ENCODE peak calls at places on chromosomes 6 and 20, in four cellular contexts. One of them, this sample, is unnamed.

GRCh38 chr20:1254307-1254706 is 11.8 kb upstream of the SNPH start:
- DNase-seq in choroid plexus epithelial cell: no peak
- DNase-seq in sciatic nerve: no peak
- DNase-seq in mesothelial cell of epicardium: no peak
- DNase-seq in this sample: no peak

GRCh38 chr6:46689657-46690056 is 2.0 kb downstream of the TDRD6 start:
- DNase-seq in choroid plexus epithelial cell: no peak
- DNase-seq in sciatic nerve: no peak
- DNase-seq in mesothelial cell of epicardium: no peak
- DNase-seq in this sample: no peak

GRCh38 chr6:506508-506907 is 115.0 kb downstream of the IRF4 start:
- DNase-seq in choroid plexus epithelial cell: no peak
- DNase-seq in sciatic nerve: no peak
- DNase-seq in mesothelial cell of epicardium: no peak
- DNase-seq in this sample: no peak

GRCh38 chr20:25320035-25320800 is 70.4 kb downstream of the ABHD12 start:
- DNase-seq in choroid plexus epithelial cell: no peak
- DNase-seq in sciatic nerve: peak
- DNase-seq in mesothelial cell of epicardium: peak
- DNase-seq in this sample: peak

GRCh38 chr20:37193226-37193625 is 13.9 kb upstream of the MROH8 start:
- DNase-seq in choroid plexus epithelial cell: no peak
- DNase-seq in sciatic nerve: peak
- DNase-seq in mesothelial cell of epicardium: no peak
- DNase-seq in this sample: no peak

GRCh38 chr20:41308290-41308691 is 9.2 kb downstream of the ZHX3 start:
- DNase-seq in choroid plexus epithelial cell: peak
- DNase-seq in sciatic nerve: no peak
- DNase-seq in mesothelial cell of epicardium: no peak
- DNase-seq in this sample: no peak

GRCh38 chr20:47662483-47663353 is 122.6 kb downstream of the SULF2 start:
- DNase-seq in choroid plexus epithelial cell: no peak
- DNase-seq in sciatic nerve: no peak
- DNase-seq in mesothelial cell of epicardium: no peak
- DNase-seq in this sample: no peak

GRCh38 chr6:24517659-24518538 is 23.1 kb downstream of the ALDH5A1 start:
- DNase-seq in choroid plexus epithelial cell: no peak
- DNase-seq in sciatic nerve: no peak
- DNase-seq in mesothelial cell of epicardium: no peak
- DNase-seq in this sample: no peak